ENCODE peak calls at places on chromosomes 11 and 22, in ten cellular contexts. P is NT2/D1; L is PC-3; H is CD4-positive, CD25-positive, alpha-beta regulatory T cell; K is esophagus muscularis mucosa; V is aorta; C is cardiac muscle cell; E is psoas muscle; B is GM23338; U is brain microvascular endothelial cell. Y is an unnamed sample.

GRCh38 chr11:65042899-65043298 is 1.9 kb downstream of the SAC3D1 start:
- DNase-seq in P (no peak), L (peak; percentile 38), H (no peak), K (no peak), V (no peak), C (no peak), E (no peak), B (no peak), U (no peak), Y (no peak)

GRCh38 chr11:12330491-12331231 is 46.7 kb upstream of the PARVA start:
- DNase-seq in P (no peak), L (no peak), H (no peak), K (no peak), V (no peak), C (peak; percentile 9), E (no peak), B (peak; percentile 42), U (peak; percentile 3), Y (no peak)

GRCh38 chr22:35301370-35301874 is 1.7 kb downstream of the TOM1 start:
- DNase-seq in P (no peak), L (peak; percentile 79), H (no peak), K (no peak), V (no peak), C (peak; percentile 99), E (peak; percentile 68), B (peak; percentile 31), U (peak; percentile 91), Y (no peak)

GRCh38 chr11:30914143-30914762 is 328.1 kb upstream of the MPPED2 start:
- DNase-seq in P (peak; percentile 50), L (peak; percentile 47), H (no peak), K (no peak), V (peak; percentile 86), C (peak; percentile 71), E (peak; percentile 30), B (peak; percentile 87), U (peak; percentile 58), Y (peak; percentile 5)

GRCh38 chr11:72239296-72239848 is 4.6 kb downstream of the PHOX2A start:
- DNase-seq in P (no peak), L (peak; percentile 47), H (no peak), K (no peak), V (no peak), C (peak; percentile 69), E (peak; percentile 73), B (peak; percentile 78), U (no peak), Y (peak; percentile 61)

GRCh38 chr11:75582935-75583709 is 21.1 kb downstream of the SERPINH1 start:
- DNase-seq in P (no peak), L (peak; percentile 60), H (peak; percentile 24), K (no peak), V (peak; percentile 90), C (peak; percentile 83), E (peak; percentile 77), B (peak; percentile 89), U (peak; percentile 44), Y (peak; percentile 66)

GRCh38 chr11:45927684-45928413 is 5.4 kb downstream of the LARGE2 start:
- DNase-seq in P (no peak), L (no peak), H (no peak), K (no peak), V (peak; percentile 73), C (no peak), E (no peak), B (no peak), U (no peak), Y (no peak)

GRCh38 chr22:35870517-35871275 is 153.0 kb downstream of the APOL5 start:
- DNase-seq in P (no peak), L (no peak), H (no peak), K (no peak), V (no peak), C (no peak), E (no peak), B (no peak), U (no peak), Y (no peak)

GRCh38 chr11:44083433-44083832 is 12.0 kb upstream of the EXT2 start:
- DNase-seq in P (no peak), L (no peak), H (no peak), K (no peak), V (no peak), C (no peak), E (no peak), B (no peak), U (no peak), Y (no peak)
- H3K36me3 ChIP-seq in P (peaks cover 64% of the 10 kb centered on the region), L (no peaks in the 10 kb centered on the region), H (peaks cover 18% of the 10 kb centered on the region), K (peaks cover 35% of the 10 kb centered on the region), V (peaks cover 8% of the 10 kb centered on the region), C (no peaks in the 10 kb centered on the region), E (no peaks in the 10 kb centered on the region), B (no peaks in the 10 kb centered on the region), U (no peaks in the 10 kb centered on the region), Y (no peaks in the 10 kb centered on the region)

GRCh38 chr11:130247289-130247688 is 67.4 kb downstream of the ZBTB44 start:
- DNase-seq in P (no peak), L (no peak), H (no peak), K (no peak), V (no peak), C (no peak), E (no peak), B (no peak), U (no peak), Y (no peak)

GRCh38 chr11:130244851-130245250 is 69.9 kb downstream of the ZBTB44 start:
- DNase-seq in P (no peak), L (no peak), H (no peak), K (no peak), V (no peak), C (no peak), E (no peak), B (no peak), U (no peak), Y (no peak)

GRCh38 chr11:130246270-130246669 is 68.4 kb downstream of the ZBTB44 start:
- DNase-seq in P (no peak), L (no peak), H (no peak), K (no peak), V (no peak), C (no peak), E (no peak), B (no peak), U (no peak), Y (no peak)

GRCh38 chr11:130249371-130249770 is 65.3 kb downstream of the ZBTB44 start:
- DNase-seq in P (no peak), L (no peak), H (no peak), K (no peak), V (no peak), C (no peak), E (no peak), B (no peak), U (no peak), Y (no peak)

GRCh38 chr11:130246719-130247118 is 68.0 kb downstream of the ZBTB44 start:
- DNase-seq in P (no peak), L (peak; percentile 50), H (no peak), K (no peak), V (no peak), C (peak; percentile 31), E (no peak), B (no peak), U (peak; percentile 59), Y (no peak)
- H3K36me3 ChIP-seq in P (no peaks in the 10 kb centered on the region), L (no peaks in the 10 kb centered on the region), H (peaks cover 2% of the 10 kb centered on the region), K (no peaks in the 10 kb centered on the region), V (no peaks in the 10 kb centered on the region), C (no peaks in the 10 kb centered on the region), E (no peaks in the 10 kb centered on the region), B (no peaks in the 10 kb centered on the region), U (no peaks in the 10 kb centered on the region), Y (no peaks in the 10 kb centered on the region)

GRCh38 chr11:93813974-93814373 is 29.9 kb downstream of the MED17 start:
- DNase-seq in P (no peak), L (no peak), H (no peak), K (no peak), V (no peak), C (no peak), E (no peak), B (no peak), U (no peak), Y (no peak)

GRCh38 chr11:93807980-93808379 is 23.9 kb downstream of the MED17 start:
- DNase-seq in P (no peak), L (no peak), H (no peak), K (no peak), V (no peak), C (no peak), E (no peak), B (no peak), U (no peak), Y (no peak)
- H3K36me3 ChIP-seq in P (peaks cover 87% of the 10 kb centered on the region), L (peaks cover 80% of the 10 kb centered on the region), H (peaks cover 92% of the 10 kb centered on the region), K (peaks cover 79% of the 10 kb centered on the region), V (peaks cover 12% of the 10 kb centered on the region), C (peaks cover 77% of the 10 kb centered on the region), E (peaks cover 16% of the 10 kb centered on the region), B (peaks cover 59% of the 10 kb centered on the region), U (peaks cover 67% of the 10 kb centered on the region), Y (peaks cover 33% of the 10 kb centered on the region)

GRCh38 chr11:16110862-16111261 is 245.5 kb downstream of the SOX6 start:
- DNase-seq in P (no peak), L (no peak), H (no peak), K (no peak), V (no peak), C (no peak), E (no peak), B (peak; percentile 5), U (no peak), Y (peak; percentile 40)
- H3K36me3 ChIP-seq in P (no peaks in the 10 kb centered on the region), L (no peaks in the 10 kb centered on the region), H (no peaks in the 10 kb centered on the region), K (no peaks in the 10 kb centered on the region), V (no peaks in the 10 kb centered on the region), C (no peaks in the 10 kb centered on the region), E (no peaks in the 10 kb centered on the region), B (no peaks in the 10 kb centered on the region), U (no peaks in the 10 kb centered on the region), Y (no peaks in the 10 kb centered on the region)

DNA sequence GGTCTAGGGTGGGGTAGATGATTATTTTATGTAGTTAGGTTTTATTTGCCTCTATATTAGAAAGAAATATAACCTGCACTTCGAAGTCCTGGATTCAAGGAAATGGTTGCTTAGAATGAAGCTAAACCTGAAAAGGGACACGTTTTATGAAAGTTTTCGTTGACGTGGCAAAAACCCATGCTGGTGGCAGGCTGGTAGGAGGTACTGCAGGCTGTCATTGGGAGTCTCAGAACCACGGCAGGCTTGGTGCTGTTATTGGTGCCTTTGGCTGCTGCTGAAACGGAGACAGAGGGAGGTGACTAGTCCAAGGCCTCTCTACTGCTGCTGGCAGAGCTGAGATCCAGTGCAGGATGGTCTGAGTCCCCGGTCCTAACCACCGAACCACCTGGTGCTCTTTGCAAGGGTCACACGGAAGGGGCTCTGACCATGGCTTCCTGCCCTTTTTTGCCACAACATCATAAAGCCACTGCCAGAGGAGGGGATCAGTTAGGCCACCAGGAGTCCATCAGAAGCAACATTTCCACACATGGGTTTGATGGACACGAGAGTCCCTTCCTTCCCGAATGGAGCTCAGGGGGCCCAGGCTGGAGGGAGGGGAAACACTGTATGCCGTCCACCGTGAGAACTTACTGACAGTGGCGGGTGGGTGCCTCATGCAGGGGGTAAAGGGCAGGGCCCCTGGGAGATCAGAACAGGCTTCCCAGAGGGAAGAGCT is 13.4 kb downstream of the CSF2RB start:
- DNase-seq in P (no peak), L (no peak), H (no peak), K (no peak), V (no peak), C (no peak), E (no peak), B (no peak), U (no peak), Y (no peak)
- H3K36me3 ChIP-seq in P (no peaks in the 10 kb centered on the region), L (no peaks in the 10 kb centered on the region), H (peaks cover 49% of the 10 kb centered on the region), K (no peaks in the 10 kb centered on the region), V (no peaks in the 10 kb centered on the region), C (no peaks in the 10 kb centered on the region), E (no peaks in the 10 kb centered on the region), B (no peaks in the 10 kb centered on the region), U (no peaks in the 10 kb centered on the region), Y (no peaks in the 10 kb centered on the region)

Y was measured in SJSA1.